ENCODE peak calls at places on chromosomes 6 and 20, in five cellular contexts. One of them, this sample, is unnamed.

GRCh38 chr6:132300323-132300949 is 100.8 kb downstream of the MOXD1 start:
- DNase-seq in activated naive CD4-positive, alpha-beta T cell: no peak
- DNase-seq in iris pigment epithelial cell: peak
- DNase-seq in NCI-H1436: peak
- DNase-seq in NCI-H2081: peak
- DNase-seq in this sample: no peak

GRCh38 chr6:139736507-139736906 is 362.1 kb upstream of the CITED2 start:
- DNase-seq in activated naive CD4-positive, alpha-beta T cell: no peak
- DNase-seq in iris pigment epithelial cell: no peak
- DNase-seq in NCI-H1436: no peak
- DNase-seq in NCI-H2081: no peak
- DNase-seq in this sample: no peak

GRCh38 chr20:10848810-10849370 is 175.1 kb upstream of the JAG1 start:
- DNase-seq in activated naive CD4-positive, alpha-beta T cell: no peak
- DNase-seq in iris pigment epithelial cell: peak
- DNase-seq in NCI-H1436: no peak
- DNase-seq in NCI-H2081: no peak
- DNase-seq in this sample: no peak

GRCh38 chr6:131694832-131695426 is 6.3 kb downstream of the OR2A4 start:
- DNase-seq in activated naive CD4-positive, alpha-beta T cell: no peak
- DNase-seq in iris pigment epithelial cell: peak
- DNase-seq in NCI-H1436: peak
- DNase-seq in NCI-H2081: peak
- DNase-seq in this sample: no peak

GRCh38 chr20:12597491-12597890 is 411.3 kb upstream of the SPTLC3 start:
- DNase-seq in activated naive CD4-positive, alpha-beta T cell: no peak
- DNase-seq in iris pigment epithelial cell: no peak
- DNase-seq in NCI-H1436: no peak
- DNase-seq in NCI-H2081: no peak
- DNase-seq in this sample: no peak

GRCh38 chr6:74357329-74357728 is 661.3 kb downstream of the CD109 start:
- DNase-seq in activated naive CD4-positive, alpha-beta T cell: no peak
- DNase-seq in iris pigment epithelial cell: peak
- DNase-seq in NCI-H1436: no peak
- DNase-seq in NCI-H2081: no peak
- DNase-seq in this sample: no peak

GRCh38 chr20:34246126-34246626 is 5.0 kb downstream of the ASIP start:
- DNase-seq in activated naive CD4-positive, alpha-beta T cell: no peak
- DNase-seq in iris pigment epithelial cell: no peak
- DNase-seq in NCI-H1436: no peak
- DNase-seq in NCI-H2081: no peak
- DNase-seq in this sample: no peak

GRCh38 chr6:136511397-136511796 is 38.8 kb downstream of the MAP7 start:
- DNase-seq in activated naive CD4-positive, alpha-beta T cell: no peak
- DNase-seq in iris pigment epithelial cell: no peak
- DNase-seq in NCI-H1436: no peak
- DNase-seq in NCI-H2081: no peak
- DNase-seq in this sample: no peak

GRCh38 chr6:116370328-116370716 is 425 bp upstream of the DSE start:
- DNase-seq in activated naive CD4-positive, alpha-beta T cell: no peak
- DNase-seq in iris pigment epithelial cell: no peak
- DNase-seq in NCI-H1436: no peak
- DNase-seq in NCI-H2081: no peak
- DNase-seq in this sample: no peak

GRCh38 chr6:28838289-28838633 is 85.5 kb downstream of the TRIM27 start:
- DNase-seq in activated naive CD4-positive, alpha-beta T cell: peak
- DNase-seq in iris pigment epithelial cell: peak
- DNase-seq in NCI-H1436: peak
- DNase-seq in NCI-H2081: peak
- DNase-seq in this sample: no peak

GRCh38 chr6:72031471-72031870 is 145.1 kb downstream of the RIMS1 start:
- DNase-seq in activated naive CD4-positive, alpha-beta T cell: no peak
- DNase-seq in iris pigment epithelial cell: peak
- DNase-seq in NCI-H1436: no peak
- DNase-seq in NCI-H2081: no peak
- DNase-seq in this sample: no peak

GRCh38 chr20:35742741-35743523 is 872 bp upstream of the RBM39 start:
- DNase-seq in activated naive CD4-positive, alpha-beta T cell: no peak
- DNase-seq in iris pigment epithelial cell: no peak
- DNase-seq in NCI-H1436: peak
- DNase-seq in NCI-H2081: peak
- DNase-seq in this sample: no peak

GRCh38 chr6:45479834-45480696 is 102.3 kb upstream of the SUPT3H start:
- DNase-seq in activated naive CD4-positive, alpha-beta T cell: no peak
- DNase-seq in iris pigment epithelial cell: peak
- DNase-seq in NCI-H1436: no peak
- DNase-seq in NCI-H2081: no peak
- DNase-seq in this sample: no peak

This sample was measured in vagina.